ENCODE peak calls at places on chromosomes 12 and 14, in five cellular contexts. E is retinal pigment epithelial cell, C is amniotic stem cell, N is NCI-H2171 treated with DMSO at 0.1 percent for 48 hours, A is T follicular helper cell. Z is an unnamed sample.
A peak's percentile ranks its signal among the peaks of the same experiment; 100 is the strongest.

GRCh38 chr14:93713726-93714405 is 74.4 kb downstream of the PRIMA1 start:
- DNase-seq in A (no peak), N (no peak), C (no peak), E (no peak), Z (no peak)

GRCh38 chr12:56461235-56462159 is 6.9 kb upstream of the SPRYD4 start:
- DNase-seq in E (no peak), N (no peak), C (no peak), A (no peak), Z (no peak)

GRCh38 chr12:62799126-62799736 is 135.7 kb downstream of the PPM1H start:
- DNase-seq in C (peak; percentile 56), N (peak; percentile 74), E (no peak), A (peak; percentile 24), Z (peak; percentile 49)

GRCh38 chr12:58443273-58443980 is 476.9 kb downstream of the LRIG3 start:
- DNase-seq in N (no peak), C (no peak), E (no peak), A (no peak), Z (no peak)

GRCh38 chr14:103699901-103700752 is 15.1 kb downstream of the XRCC3 start:
- DNase-seq in C (no peak), E (no peak), A (no peak), N (no peak), Z (peak; percentile 79)

GRCh38 chr12:88958961-88959360 is 378.7 kb upstream of the KITLG start:
- DNase-seq in N (no peak), E (no peak), A (no peak), C (no peak), Z (no peak)

GRCh38 chr12:23495472-23495871 is 454.0 kb downstream of the SOX5 start:
- DNase-seq in C (no peak), A (no peak), N (no peak), E (no peak), Z (no peak)

GRCh38 chr14:99034711-99035171 is 237.3 kb downstream of the BCL11B start:
- DNase-seq in E (no peak), A (no peak), N (no peak), C (no peak), Z (no peak)

GRCh38 chr12:59928416-59928815 is 332.6 kb downstream of the SLC16A7 start:
- DNase-seq in E (no peak), C (no peak), N (no peak), A (no peak), Z (no peak)

GRCh38 chr12:49301759-49302158 is 6.8 kb downstream of the PRPH start:
- DNase-seq in N (no peak), A (no peak), C (no peak), E (no peak), Z (no peak)

GRCh38 chr14:67426983-67427601 is 15.1 kb upstream of the PLEK2 start:
- DNase-seq in A (peak; percentile 55), E (peak; percentile 47), C (peak; percentile 33), N (peak; percentile 85), Z (peak; percentile 44)

GRCh38 chr14:100827140-100827517 is 1.2 kb downstream of the MEG3 start:
- DNase-seq in E (no peak), N (no peak), A (no peak), C (no peak), Z (peak; percentile 20)

GRCh38 chr12:53499261-53500118 is at the start of gene MAP3K12:
- DNase-seq in E (no peak), N (peak; percentile 72), C (peak; percentile 43), A (peak; percentile 35), Z (peak; percentile 72)

GRCh38 chr14:45526715-45527549 is 273.9 kb upstream of the MIS18BP1 start:
- DNase-seq in C (no peak), N (peak; percentile 65), E (no peak), A (no peak), Z (no peak)

GRCh38 chr12:58026892-58027891 is 85.8 kb downstream of the ATP23 start:
- DNase-seq in E (no peak), N (no peak), A (no peak), C (no peak), Z (no peak)

GRCh38 chr14:94555991-94556390 is 5.3 kb upstream of the SERPINA4 start:
- DNase-seq in E (no peak), C (no peak), N (no peak), A (no peak), Z (no peak)

GRCh38 chr14:74290415-74290814 is 12.3 kb downstream of the ABCD4 start:
- DNase-seq in C (no peak), N (peak; percentile 35), A (no peak), E (no peak), Z (no peak)

GRCh38 chr14:101480747-101481530 is 80.4 kb upstream of the DIO3 start:
- DNase-seq in C (no peak), E (peak; percentile 28), A (no peak), N (no peak), Z (no peak)

GRCh38 chr14:41609704-41610183 is 3.1 kb downstream of the LRFN5 start:
- DNase-seq in A (no peak), N (peak; percentile 87), C (peak; percentile 28), E (no peak), Z (peak; percentile 65)

GRCh38 chr12:13686243-13686642 is 295.2 kb downstream of the GRIN2B start:
- DNase-seq in E (no peak), N (no peak), A (no peak), C (no peak), Z (no peak)

GRCh38 chr14:72578514-72578913 is 315.4 kb downstream of the DPF3 start:
- DNase-seq in E (no peak), C (no peak), N (no peak), A (no peak), Z (no peak)